ENCODE peak calls at places on chromosome 6, in nine cellular contexts. B is activated T-helper 1 cell treated with anti-CD3 and anti-CD28 coated beads, Interleukin-12 subunit alpha, Interleukin-12 subunit beta, Interleukin-2, Interleukin-4 antibody, amounts not matched to agents 30 ng/mL and 10 ng/mL and 1 ng/mL, durations not matched to agents 14 hours and 24 hours and 36 hours; E is NCI-H345; G is DMS153; J is fibroblast of lung; C is amygdala; Y is progenitor cell of endocrine pancreas; P is NCI-H226; Q is pancreas. L is an unnamed sample.

GRCh38 chr6:14430218-14430617 is 312.6 kb downstream of the CD83 start:
- DNase-seq in J (no peak), E (no peak), Y (no peak), G (no peak), P (no peak), B (no peak), Q (no peak), C (no peak), L (no peak)

GRCh38 chr6:82415820-82416219 is 52.2 kb downstream of the TPBG start:
- DNase-seq in Y (no peak), C (no peak), P (peak; percentile 50), J (no peak), Q (no peak), B (no peak), E (no peak), G (no peak), L (no peak)

GRCh38 chr6:49142422-49143151 is 320.5 kb downstream of the MMUT start:
- DNase-seq in G (no peak), Q (no peak), B (no peak), P (no peak), C (no peak), Y (no peak), E (peak; percentile 59), J (no peak), L (no peak)

GRCh38 chr6:158744986-158745430 is 74.2 kb downstream of the EZR start:
- DNase-seq in Y (no peak), B (no peak), C (no peak), P (no peak), G (no peak), Q (no peak), J (no peak), E (no peak), L (no peak)

GRCh38 chr6:125868252-125868651 is 77.5 kb downstream of the NCOA7 start:
- DNase-seq in B (no peak), Y (no peak), G (no peak), P (peak; percentile 19), C (no peak), Q (no peak), J (no peak), E (no peak), L (no peak)

GRCh38 chr6:12760911-12761310 is 44.3 kb downstream of the PHACTR1 start:
- DNase-seq in P (peak; percentile 11), E (no peak), G (no peak), J (no peak), Q (no peak), B (no peak), Y (no peak), C (no peak), L (no peak)

GRCh38 chr6:157249756-157250155 is 73.6 kb downstream of the TMEM242 start:
- DNase-seq in G (no peak), J (no peak), C (no peak), B (no peak), Q (no peak), E (no peak), P (no peak), Y (no peak), L (no peak)

GRCh38 chr6:133242761-133243590 is 1.8 kb downstream of the EYA4 start:
- DNase-seq in J (peak; percentile 64), E (no peak), B (no peak), P (no peak), G (no peak), C (no peak), Y (peak; percentile 12), Q (no peak), L (no peak)

GRCh38 chr6:115643762-115644161 is 416.9 kb downstream of the FRK start:
- DNase-seq in P (peak; percentile 58), B (no peak), Y (no peak), J (peak; percentile 36), E (no peak), G (no peak), C (no peak), Q (no peak), L (peak; percentile 18)

GRCh38 chr6:32700391-32701040 is 34.1 kb upstream of the HLA-DQB1 start:
- DNase-seq in E (peak; percentile 5), B (no peak), J (peak; percentile 75), P (peak; percentile 39), C (no peak), Q (no peak), G (peak; percentile 8), Y (peak; percentile 17), L (peak; percentile 35)

GRCh38 chr6:157994126-157994795 is 12.6 kb downstream of the SYNJ2 start:
- DNase-seq in E (no peak), C (no peak), Y (no peak), B (no peak), P (no peak), G (no peak), Q (no peak), J (no peak), L (no peak)

GRCh38 chr6:34094474-34095135 is 51.3 kb downstream of the GRM4 start:
- DNase-seq in E (peak; percentile 84), C (no peak), Y (no peak), J (no peak), Q (no peak), G (peak; percentile 73), B (no peak), P (no peak), L (no peak)

GRCh38 chr6:18099501-18099900 is 23.0 kb downstream of the NHLRC1 start:
- DNase-seq in J (no peak), B (no peak), G (no peak), Q (no peak), C (no peak), P (no peak), Y (no peak), E (no peak), L (no peak)

GRCh38 chr6:68226460-68226859 is 408.6 kb upstream of the ADGRB3 start:
- DNase-seq in B (no peak), C (no peak), Y (no peak), P (no peak), E (peak; percentile 13), Q (no peak), J (peak; percentile 17), G (no peak), L (no peak)

GRCh38 chr6:106974337-106974998 is at the start of gene CD24:
- DNase-seq in C (no peak), E (peak; percentile 83), B (no peak), Q (peak; percentile 91), J (no peak), G (peak; percentile 45), Y (peak; percentile 89), P (no peak), L (no peak)

GRCh38 chr6:3617192-3617631 is 134.3 kb downstream of the PXDC1 start:
- DNase-seq in J (no peak), Q (no peak), G (no peak), B (no peak), Y (no peak), E (peak; percentile 9), P (no peak), C (no peak), L (no peak)

GRCh38 chr6:106163966-106164877 is 78.1 kb downstream of the PRDM1 start:
- DNase-seq in Q (no peak), P (no peak), C (no peak), B (peak; percentile 51), J (peak; percentile 93), Y (no peak), G (no peak), E (no peak), L (peak; percentile 53)

GRCh38 chr6:112906737-112907136 is 559.6 kb downstream of the RFPL4B start:
- DNase-seq in J (peak; percentile 66), Q (no peak), Y (no peak), E (no peak), C (no peak), G (no peak), P (no peak), B (no peak), L (peak; percentile 98)

GRCh38 chr6:157116420-157116819 is 206.9 kb downstream of the TMEM242 start:
- DNase-seq in G (no peak), B (no peak), Y (no peak), J (no peak), Q (no peak), C (no peak), E (no peak), P (no peak), L (no peak)

GRCh38 chr6:14192186-14192788 is 74.7 kb downstream of the CD83 start:
- DNase-seq in B (no peak), Q (no peak), C (no peak), Y (no peak), E (no peak), G (no peak), P (no peak), J (no peak), L (no peak)

GRCh38 chr6:37489697-37490336 is 9.9 kb downstream of the CCDC167 start:
- DNase-seq in G (no peak), E (peak; percentile 8), Y (no peak), C (no peak), P (no peak), J (peak; percentile 10), B (no peak), Q (no peak), L (no peak)